ENCODE peak calls at places on chromosomes 11 and 22, in seven cellular contexts. C is left colon, A is NCI-H774, I is NCI-H1694, Y is HCEC 1CT, V is AG10803, W is hepatocyte. K is an unnamed sample.

GRCh38 chr11:3859373-3859881 is 4.0 kb downstream of the STIM1 start:
- DNase-seq in C (peak; percentile 70), A (peak; percentile 29), I (no peak), Y (no peak), V (no peak), W (no peak), K (no peak)

GRCh38 chr11:46898396-46899095 is 19.8 kb downstream of the LRP4 start:
- DNase-seq in C (peak; percentile 15), A (no peak), I (no peak), Y (no peak), V (no peak), W (no peak), K (no peak)

GRCh38 chr11:130476200-130476921 is 27.9 kb downstream of the ADAMTS15 start:
- DNase-seq in C (no peak), A (no peak), I (no peak), Y (no peak), V (peak; percentile 67), W (no peak), K (no peak)

GRCh38 chr11:9566561-9567063 is 6.9 kb upstream of the WEE1 start:
- DNase-seq in C (no peak), A (no peak), I (no peak), Y (no peak), V (peak; percentile 58), W (peak; percentile 35), K (no peak)

GRCh38 chr11:61688368-61689163 is 8.4 kb downstream of the DAGLA start:
- DNase-seq in C (peak; percentile 90), A (no peak), I (no peak), Y (no peak), V (peak; percentile 87), W (no peak), K (peak; percentile 31)

GRCh38 chr11:66006891-66007176 is 4.5 kb downstream of the BANF1 start:
- DNase-seq in C (no peak), A (no peak), I (no peak), Y (no peak), V (no peak), W (no peak), K (no peak)

GRCh38 chr22:44423556-44423955 is 74.5 kb downstream of the RTL6 start:
- DNase-seq in C (no peak), A (no peak), I (no peak), Y (no peak), V (no peak), W (no peak), K (no peak)

GRCh38 chr11:119113716-119114115 is 6.6 kb downstream of the C2CD2L start:
- DNase-seq in C (no peak), A (no peak), I (no peak), Y (no peak), V (no peak), W (no peak), K (no peak)

GRCh38 chr11:34650528-34650927 is 29.6 kb downstream of the EHF start:
- DNase-seq in C (no peak), A (no peak), I (no peak), Y (no peak), V (no peak), W (no peak), K (no peak)

GRCh38 chr11:93570759-93571413 is 27.7 kb upstream of the SMCO4 start:
- DNase-seq in C (peak; percentile 53), A (peak; percentile 52), I (no peak), Y (peak; percentile 72), V (peak; percentile 67), W (peak; percentile 78), K (no peak)

GRCh38 chr11:6456361-6457073 is 15.7 kb upstream of the HPX start:
- DNase-seq in C (no peak), A (no peak), I (no peak), Y (no peak), V (no peak), W (no peak), K (no peak)

GRCh38 chr11:2899080-2899783 is 13.7 kb upstream of the CDKN1C start:
- DNase-seq in C (no peak), A (no peak), I (no peak), Y (no peak), V (no peak), W (no peak), K (no peak)

GRCh38 chr11:130897262-130898182 is 18.8 kb downstream of the SNX19 start:
- DNase-seq in C (peak; percentile 69), A (no peak), I (no peak), Y (peak; percentile 87), V (peak; percentile 98), W (peak; percentile 16), K (no peak)

GRCh38 chr11:57358543-57358961 is 20.4 kb downstream of the P2RX3 start:
- DNase-seq in C (no peak), A (no peak), I (no peak), Y (peak; percentile 9), V (no peak), W (peak; percentile 28), K (no peak)

GRCh38 chr22:20031732-20032406 is 11.0 kb downstream of the TANGO2 start:
- DNase-seq in C (peak; percentile 71), A (no peak), I (no peak), Y (no peak), V (no peak), W (no peak), K (no peak)

GRCh38 chr11:32838505-32839274 is 9.0 kb downstream of the PRRG4 start:
- DNase-seq in C (peak; percentile 49), A (no peak), I (no peak), Y (peak; percentile 25), V (no peak), W (peak; percentile 13), K (no peak)

K was measured in DMS 273 treated with DMSO at 0.1 percent for 48 hours.